ENCODE peak calls at places on chromosomes 12 and 14, in eight cellular contexts. L, G, X, Y, C, S, N and B are unnamed samples.

GRCh38 chr14:103538291-103539055 is 9.5 kb downstream of the TRMT61A start:
- DNase-seq in L (no peak), G (no peak), X (no peak), Y (no peak), C (no peak), S (no peak), N (no peak), B (peak)

GRCh38 chr12:117362391-117362790 is 965 bp upstream of the NOS1 start:
- DNase-seq in L (no peak), G (no peak), X (no peak), Y (no peak), C (no peak), S (no peak), N (no peak), B (no peak)

GRCh38 chr14:88009486-88009885 is 4.6 kb downstream of the GPR65 start:
- DNase-seq in L (no peak), G (no peak), X (no peak), Y (no peak), C (no peak), S (no peak), N (no peak), B (no peak)

GRCh38 chr14:98167702-98168101 is 1104.3 kb downstream of the BCL11B start:
- DNase-seq in L (no peak), G (no peak), X (no peak), Y (no peak), C (no peak), S (no peak), N (no peak), B (no peak)

GRCh38 chr12:56451147-56451546 is 1.9 kb upstream of the TIMELESS start:
- DNase-seq in L (no peak), G (no peak), X (no peak), Y (no peak), C (no peak), S (no peak), N (no peak), B (no peak)

GRCh38 chr12:11749943-11750690 is 100.6 kb downstream of the ETV6 start:
- DNase-seq in L (no peak), G (no peak), X (no peak), Y (no peak), C (no peak), S (no peak), N (no peak), B (no peak)

GRCh38 chr12:168201-168600 is 45.8 kb downstream of the SLC6A12 start:
- DNase-seq in L (no peak), G (no peak), X (no peak), Y (no peak), C (no peak), S (no peak), N (no peak), B (no peak)

GRCh38 chr14:21543426-21544350 is 17.5 kb upstream of the SALL2 start:
- DNase-seq in L (peak), G (no peak), X (no peak), Y (no peak), C (no peak), S (no peak), N (no peak), B (peak)

GRCh38 chr14:39581474-39581873 is 149.2 kb upstream of the FBXO33 start:
- DNase-seq in L (peak), G (no peak), X (no peak), Y (no peak), C (no peak), S (no peak), N (no peak), B (no peak)

GRCh38 chr12:27436029-27436428 is 10.5 kb upstream of the SMCO2 start:
- DNase-seq in L (peak), G (no peak), X (no peak), Y (no peak), C (no peak), S (no peak), N (no peak), B (no peak)

GRCh38 chr14:64541971-64542838 is 1.7 kb downstream of the HSPA2 start:
- DNase-seq in L (peak), G (no peak), X (no peak), Y (no peak), C (no peak), S (no peak), N (no peak), B (no peak)

GRCh38 chr14:99035712-99036593 is 236.0 kb downstream of the BCL11B start:
- DNase-seq in L (peak), G (peak), X (peak), Y (peak), C (peak), S (peak), N (peak), B (no peak)

GRCh38 chr12:55019784-55020183 is at the start of gene NEUROD4:
- DNase-seq in L (peak), G (peak), X (peak), Y (no peak), C (peak), S (peak), N (peak), B (peak)

GRCh38 chr12:122790393-122791075 is 16.2 kb downstream of the CCDC62 start:
- DNase-seq in L (peak), G (no peak), X (no peak), Y (no peak), C (peak), S (no peak), N (peak), B (no peak)

GRCh38 chr14:99759546-99759925 is 33.7 kb upstream of the EML1 start:
- DNase-seq in L (no peak), G (no peak), X (no peak), Y (peak), C (no peak), S (no peak), N (no peak), B (peak)

GRCh38 chr12:88566430-88566829 is 13.8 kb downstream of the KITLG start:
- DNase-seq in L (no peak), G (no peak), X (peak), Y (no peak), C (no peak), S (no peak), N (peak), B (no peak)

GRCh38 chr14:24673534-24674203 is 39.7 kb upstream of the GZMB start:
- DNase-seq in L (no peak), G (no peak), X (no peak), Y (no peak), C (no peak), S (no peak), N (peak), B (no peak)

GRCh38 chr14:34204774-34205173 is 253.9 kb upstream of the EGLN3 start:
- DNase-seq in L (no peak), G (no peak), X (no peak), Y (no peak), C (no peak), S (no peak), N (no peak), B (no peak)

GRCh38 chr14:39034481-39035296 is 68.3 kb downstream of the SEC23A start:
- DNase-seq in L (peak), G (no peak), X (no peak), Y (no peak), C (no peak), S (no peak), N (peak), B (no peak)

GRCh38 chr14:22268875-22269274 is 320.1 kb downstream of the DAD1 start:
- DNase-seq in L (no peak), G (no peak), X (no peak), Y (no peak), C (peak), S (no peak), N (peak), B (no peak)

GRCh38 chr14:77267937-77268699 is 2.9 kb downstream of the NGB start:
- DNase-seq in L (no peak), G (no peak), X (no peak), Y (no peak), C (no peak), S (no peak), N (no peak), B (no peak)

GRCh38 chr14:77271113-77271710 is at the start of gene NGB:
- DNase-seq in L (peak), G (no peak), X (no peak), Y (no peak), C (no peak), S (no peak), N (no peak), B (no peak)

GRCh38 chr14:77272261-77272660 is 1.3 kb upstream of the NGB start:
- DNase-seq in L (no peak), G (no peak), X (no peak), Y (no peak), C (no peak), S (no peak), N (no peak), B (no peak)

GRCh38 chr14:77268989-77269595 is 1.9 kb downstream of the NGB start:
- DNase-seq in L (peak), G (no peak), X (no peak), Y (no peak), C (no peak), S (no peak), N (peak), B (peak)

DNA sequence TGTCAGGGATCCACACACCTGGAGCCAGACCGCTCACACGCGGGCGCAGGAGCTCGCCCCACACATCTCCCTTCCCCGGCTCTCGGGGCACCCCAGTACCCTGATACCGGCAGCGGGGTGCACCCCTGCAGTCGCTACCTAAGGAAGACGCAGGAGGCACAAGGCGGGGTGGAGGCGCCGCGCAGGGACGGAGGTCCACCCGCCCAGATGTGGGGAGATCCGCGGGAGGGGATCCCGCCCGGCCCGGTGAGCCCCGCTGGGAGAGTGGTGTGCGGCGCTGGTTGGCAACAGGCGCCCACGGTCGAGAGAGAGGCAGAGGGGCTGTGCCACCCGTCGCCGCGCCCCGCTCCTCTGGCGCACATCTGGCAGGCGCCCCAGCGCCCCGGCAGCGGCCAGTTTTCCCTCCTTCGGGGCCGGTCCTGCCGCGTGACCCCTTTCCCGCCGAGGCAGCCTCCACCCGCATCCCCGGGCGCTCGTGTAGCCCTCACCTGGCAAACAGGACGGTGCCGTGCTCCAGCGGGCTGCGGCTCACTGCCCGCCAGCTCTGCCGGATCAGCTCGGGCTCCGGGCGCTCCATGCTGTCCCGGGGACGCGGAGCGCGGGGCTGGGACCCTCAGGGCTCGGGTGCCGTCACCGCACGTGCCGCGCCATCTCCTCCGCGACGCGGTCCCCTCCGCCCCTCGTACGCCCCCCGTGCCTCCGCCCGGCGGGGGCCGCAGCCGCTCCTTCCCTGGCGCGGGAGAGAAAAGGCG is 469 bp downstream of the NGB start:
- DNase-seq in L (peak), G (no peak), X (no peak), Y (no peak), C (no peak), S (no peak), N (no peak), B (no peak)
- H3K4me3 ChIP-seq in L (peak), G (no peak), X (no peak), Y (no peak), C (no peak), S (no peak), N (peak), B (no peak)

GRCh38 chr14:60164717-60165546 is at the start of gene DHRS7:
- DNase-seq in L (peak), G (peak), X (peak), Y (peak), C (peak), S (no peak), N (peak), B (peak)
- TF ChIP-seq CTCF in L (peak), G (peak), X (peak), Y (peak), C (peak), S (peak), N (peak), B (peak)

DNA sequence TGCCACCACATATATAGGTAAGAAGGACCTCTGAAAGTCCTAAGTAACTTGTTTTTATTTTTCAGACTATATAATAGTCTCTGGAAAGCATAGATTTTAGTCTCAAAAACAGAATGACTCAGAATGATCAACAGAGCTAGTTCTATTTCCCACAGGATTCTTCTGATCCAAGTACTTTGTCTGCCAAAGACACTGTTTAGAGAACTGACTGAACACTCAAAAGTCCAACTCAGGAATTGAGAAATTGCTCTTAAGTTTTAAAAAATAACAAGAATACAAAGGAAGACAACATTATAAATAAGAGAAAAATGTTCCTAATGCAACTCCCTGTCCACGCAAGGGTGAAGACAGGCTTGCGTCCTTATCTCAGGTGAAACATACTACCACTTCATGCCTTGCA is 29.0 kb downstream of the LGMN start:
- DNase-seq in L (no peak), G (no peak), X (no peak), Y (no peak), C (peak), S (no peak), N (no peak), B (no peak)
- H3K4me3 ChIP-seq in L (no peak), G (no peak), X (no peak), Y (no peak), C (no peak), S (no peak), N (no peak), B (no peak)

GRCh38 chr14:77424862-77425261 is 1.5 kb upstream of the NOXRED1 start:
- DNase-seq in L (peak), G (no peak), X (no peak), Y (no peak), C (no peak), S (no peak), N (no peak), B (no peak)
- TF ChIP-seq CTCF in L (no peak), G (no peak), X (no peak), Y (no peak), C (no peak), S (no peak), N (no peak), B (no peak)